ENCODE peak calls at places on chromosome 6, in ten cellular contexts. R, O, P, J, U, Q, H, S, T and X are unnamed samples.

GRCh38 chr6:167504412-167504961 is 179.6 kb downstream of the TTLL2 start:
- DNase-seq in R (no peak), O (no peak), P (no peak), J (no peak), U (no peak), Q (no peak), H (no peak), S (no peak), T (no peak), X (no peak)

GRCh38 chr6:148168856-148169255 is 173.8 kb upstream of the SASH1 start:
- DNase-seq in R (no peak), O (no peak), P (no peak), J (no peak), U (no peak), Q (no peak), H (no peak), S (no peak), T (no peak), X (no peak)

GRCh38 chr6:36679043-36679821 is 718 bp downstream of the CDKN1A start:
- DNase-seq in R (peak; percentile 57), O (peak; percentile 55), P (no peak), J (peak; percentile 87), U (no peak), Q (peak; percentile 86), H (peak; percentile 61), S (peak; percentile 68), T (peak; percentile 81), X (peak; percentile 82)

GRCh38 chr6:104953410-104953953 is 3.4 kb upstream of the LIN28B start:
- DNase-seq in R (peak; percentile 90), O (peak; percentile 18), P (no peak), J (no peak), U (no peak), Q (no peak), H (no peak), S (no peak), T (no peak), X (no peak)

GRCh38 chr6:24495516-24495847 is 713 bp downstream of the ALDH5A1 start:
- DNase-seq in R (peak; percentile 83), O (peak; percentile 52), P (peak; percentile 0), J (peak; percentile 91), U (peak; percentile 92), Q (peak; percentile 73), H (peak; percentile 78), S (peak; percentile 35), T (peak; percentile 62), X (peak; percentile 45)

GRCh38 chr6:20400476-20401402 is 940 bp upstream of the E2F3 start:
- DNase-seq in R (peak; percentile 84), O (peak; percentile 42), P (peak; percentile 84), J (peak; percentile 82), U (peak; percentile 60), Q (peak; percentile 44), H (peak; percentile 37), S (peak; percentile 55), T (peak; percentile 20), X (peak; percentile 26)

GRCh38 chr6:104527311-104527710 is 332.4 kb downstream of the HACE1 start:
- DNase-seq in R (no peak), O (no peak), P (no peak), J (no peak), U (no peak), Q (no peak), H (no peak), S (no peak), T (no peak), X (no peak)

GRCh38 chr6:31087494-31088089 is 24.8 kb downstream of the C6orf15 start:
- DNase-seq in R (peak; percentile 97), O (peak; percentile 76), P (peak; percentile 72), J (peak; percentile 89), U (peak; percentile 83), Q (peak; percentile 84), H (peak; percentile 92), S (peak; percentile 80), T (peak; percentile 90), X (peak; percentile 85)

GRCh38 chr6:142927904-142928303 is 17.1 kb downstream of the HIVEP2 start:
- DNase-seq in R (no peak), O (no peak), P (no peak), J (no peak), U (peak; percentile 46), Q (no peak), H (peak; percentile 40), S (no peak), T (no peak), X (no peak)

GRCh38 chr6:13427838-13428527 is 59.4 kb downstream of the GFOD1 start:
- DNase-seq in R (peak; percentile 72), O (no peak), P (no peak), J (peak; percentile 91), U (peak; percentile 72), Q (no peak), H (no peak), S (no peak), T (no peak), X (no peak)

GRCh38 chr6:159445351-159445750 is 247.7 kb downstream of the SOD2 start:
- DNase-seq in R (no peak), O (no peak), P (no peak), J (no peak), U (no peak), Q (no peak), H (no peak), S (no peak), T (no peak), X (no peak)

GRCh38 chr6:111533087-111533784 is 50.2 kb upstream of the REV3L start:
- DNase-seq in R (no peak), O (no peak), P (no peak), J (no peak), U (no peak), Q (no peak), H (no peak), S (no peak), T (no peak), X (no peak)

GRCh38 chr6:133115960-133116359 is 125.2 kb upstream of the EYA4 start:
- DNase-seq in R (no peak), O (no peak), P (no peak), J (no peak), U (no peak), Q (no peak), H (no peak), S (no peak), T (no peak), X (no peak)
- TF ChIP-seq CTCF in R (no peak), O (no peak), P (no peak), J (no peak), U (no peak), Q (no peak), H (no peak), S (no peak), T (no peak), X (no peak)

GRCh38 chr6:15796130-15796766 is 133.4 kb upstream of the DTNBP1 start:
- DNase-seq in R (no peak), O (no peak), P (no peak), J (no peak), U (no peak), Q (no peak), H (no peak), S (no peak), T (no peak), X (no peak)
- H3K4me1 ChIP-seq in R (peaks cover 4% of the 10 kb centered on the region), O (no peaks in the 10 kb centered on the region), P (peaks cover 5% of the 10 kb centered on the region), J (no peaks in the 10 kb centered on the region), U (no peaks in the 10 kb centered on the region), Q (no peaks in the 10 kb centered on the region), H (peaks cover 6% of the 10 kb centered on the region), S (no peaks in the 10 kb centered on the region), T (no peaks in the 10 kb centered on the region), X (no peaks in the 10 kb centered on the region)

GRCh38 chr6:27188206-27188884 is 59.2 kb upstream of the PRSS16 start:
- DNase-seq in R (peak; percentile 89), O (peak; percentile 58), P (peak; percentile 44), J (peak; percentile 81), U (peak; percentile 18), Q (peak; percentile 57), H (peak; percentile 87), S (peak; percentile 71), T (peak; percentile 66), X (peak; percentile 21)

GRCh38 chr6:27178860-27179259 is 68.6 kb upstream of the PRSS16 start:
- DNase-seq in R (peak; percentile 63), O (no peak), P (no peak), J (no peak), U (no peak), Q (no peak), H (peak; percentile 16), S (no peak), T (no peak), X (no peak)

GRCh38 chr6:27188885-27189418 is 58.5 kb upstream of the PRSS16 start:
- DNase-seq in R (peak; percentile 94), O (peak; percentile 77), P (peak; percentile 64), J (no peak), U (peak; percentile 74), Q (peak; percentile 56), H (peak; percentile 88), S (peak; percentile 66), T (peak; percentile 66), X (peak; percentile 59)

GRCh38 chr6:27178001-27178730 is 69.3 kb upstream of the PRSS16 start:
- DNase-seq in R (peak; percentile 85), O (peak; percentile 92), P (peak; percentile 22), J (no peak), U (peak; percentile 74), Q (peak; percentile 65), H (peak; percentile 94), S (peak; percentile 80), T (peak; percentile 71), X (peak; percentile 22)

DNA sequence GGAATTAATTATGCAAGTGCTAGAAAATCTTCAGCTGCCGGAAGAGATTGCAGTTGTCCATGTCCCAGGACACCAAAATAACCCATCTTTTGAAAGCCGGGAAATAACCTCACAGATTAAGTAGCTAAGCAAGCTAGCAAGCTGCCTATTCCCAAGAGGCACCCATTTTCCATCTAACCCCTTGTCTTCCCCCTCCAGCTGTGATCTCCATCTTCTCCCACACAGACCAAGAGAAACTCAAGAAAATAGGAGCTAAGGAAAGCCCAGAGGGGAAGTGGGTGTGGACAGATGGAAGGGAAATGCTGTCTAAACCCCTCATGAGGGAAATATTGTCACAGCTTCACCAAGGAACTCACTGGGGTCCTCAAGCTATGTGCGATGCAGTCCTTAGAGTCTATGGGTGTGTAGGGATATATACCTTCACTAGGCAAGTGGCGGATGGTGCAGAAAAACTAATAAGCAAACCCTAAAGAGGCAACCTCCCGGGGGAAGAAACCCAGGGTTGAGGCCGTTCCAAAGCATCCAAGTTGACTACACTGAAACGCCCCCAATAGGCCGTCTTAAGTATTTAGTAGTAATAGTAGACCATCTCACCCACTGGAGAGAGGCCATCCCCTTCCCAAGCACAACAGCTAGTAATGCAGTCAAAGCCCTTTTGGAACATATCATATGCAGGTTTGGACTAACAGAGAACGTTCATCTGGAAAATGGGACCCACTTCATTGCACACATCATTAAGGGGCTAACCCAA is 64.2 kb upstream of the PRSS16 start:
- DNase-seq in R (peak; percentile 75), O (no peak), P (no peak), J (no peak), U (no peak), Q (no peak), H (peak; percentile 32), S (no peak), T (no peak), X (no peak)
- TF ChIP-seq CTCF in R (peak; percentile 45), O (no peak), P (no peak), J (no peak), U (peak; percentile 33), Q (no peak), H (no peak), S (no peak), T (no peak), X (no peak)

DNA sequence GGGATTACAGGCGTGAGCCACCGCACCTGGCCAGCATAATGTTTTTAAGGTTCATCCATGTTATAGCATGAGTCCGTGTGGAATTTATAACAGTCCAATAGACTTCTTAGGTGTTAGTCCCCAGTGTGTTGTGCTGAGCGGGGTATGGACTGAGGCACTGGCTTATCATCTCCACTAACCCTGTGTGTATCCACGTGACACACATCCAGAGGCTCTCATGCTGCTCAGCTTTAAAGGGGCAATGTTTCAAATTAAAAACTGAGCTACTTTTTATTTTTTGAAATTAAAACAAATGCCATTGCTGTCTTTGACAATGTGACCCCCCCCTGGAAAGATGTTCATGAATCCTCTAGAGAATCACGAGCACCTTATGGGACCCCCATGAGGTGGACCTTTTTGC is 54.3 kb upstream of the TRERF1 start:
- DNase-seq in R (no peak), O (no peak), P (no peak), J (no peak), U (no peak), Q (no peak), H (peak; percentile 13), S (no peak), T (no peak), X (no peak)
- H3K4me1 ChIP-seq in R (no peaks in the 10 kb centered on the region), O (peaks cover 13% of the 10 kb centered on the region), P (peaks cover 26% of the 10 kb centered on the region), J (no peaks in the 10 kb centered on the region), U (peaks cover 14% of the 10 kb centered on the region), Q (no peaks in the 10 kb centered on the region), H (no peaks in the 10 kb centered on the region), S (peaks cover 11% of the 10 kb centered on the region), T (peaks cover 2% of the 10 kb centered on the region), X (no peaks in the 10 kb centered on the region)